ENCODE peak calls at places on chromosomes 16 and 17, in seven cellular contexts. N is transverse colon; V is iPS DF 6.9; I is heart right ventricle; R is AG04450; L is CD8-positive, alpha-beta T cell; D is adrenal gland. F is an unnamed sample.

GRCh38 chr17:17507465-17508011 is 11.3 kb upstream of the RASD1 start:
- DNase-seq in D (no peak), R (no peak), L (no peak), V (no peak), I (no peak), N (no peak), F (no peak)

GRCh38 chr17:17379197-17379991 is 76.2 kb downstream of the NT5M start:
- DNase-seq in D (no peak), R (no peak), N (no peak), V (no peak), I (no peak), L (no peak), F (no peak)

GRCh38 chr16:21684199-21684598 is 20.4 kb downstream of the OTOA start:
- DNase-seq in I (no peak), N (peak; percentile 21), R (no peak), D (peak; percentile 27), V (no peak), L (peak; percentile 37), F (peak; percentile 15)

GRCh38 chr17:13931111-13931526 is 138.2 kb upstream of the COX10 start:
- DNase-seq in D (peak; percentile 44), L (no peak), I (no peak), V (no peak), R (no peak), N (peak; percentile 12), F (no peak)

GRCh38 chr16:54128629-54129230 is 157.9 kb downstream of the IRX3 start:
- DNase-seq in I (no peak), N (no peak), R (no peak), D (no peak), V (no peak), L (no peak), F (no peak)

GRCh38 chr17:39527220-39527813 is 66.0 kb downstream of the CDK12 start:
- DNase-seq in R (no peak), L (no peak), N (no peak), D (no peak), V (no peak), I (no peak), F (no peak)

GRCh38 chr17:43784068-43784467 is 3.8 kb downstream of the CFAP97D1 start:
- DNase-seq in L (no peak), I (no peak), N (no peak), V (no peak), D (no peak), R (no peak), F (no peak)

GRCh38 chr17:40451420-40451819 is 8.2 kb downstream of the IGFBP4 start:
- DNase-seq in R (peak; percentile 84), N (peak; percentile 67), I (peak; percentile 86), D (peak; percentile 79), L (no peak), V (no peak), F (no peak)

GRCh38 chr16:52545157-52545543 is 1.8 kb downstream of the TOX3 start:
- DNase-seq in R (no peak), N (no peak), I (no peak), V (no peak), D (no peak), L (no peak), F (no peak)

GRCh38 chr17:42660692-42661345 is 1.7 kb downstream of the TUBG2 start:
- DNase-seq in D (peak; percentile 48), L (no peak), N (peak; percentile 60), V (no peak), R (no peak), I (no peak), F (no peak)

GRCh38 chr16:66975302-66975893 is 13.0 kb upstream of the CES4A start:
- DNase-seq in I (no peak), R (no peak), V (no peak), D (no peak), L (no peak), N (no peak), F (no peak)

GRCh38 chr17:51085150-51085805 is 35.4 kb downstream of the SPAG9 start:
- DNase-seq in I (no peak), L (no peak), V (no peak), N (no peak), R (no peak), D (no peak), F (no peak)

GRCh38 chr16:51151435-51151950 is 423 bp upstream of the SALL1 start:
- DNase-seq in V (no peak), R (no peak), L (no peak), D (no peak), I (peak; percentile 53), N (peak; percentile 23), F (no peak)

GRCh38 chr17:51128089-51128488 is 7.4 kb upstream of the SPAG9 start:
- DNase-seq in I (no peak), V (no peak), D (peak; percentile 33), N (no peak), L (no peak), R (no peak), F (no peak)

GRCh38 chr17:4199818-4200402 is 56.9 kb downstream of the CYB5D2 start:
- DNase-seq in V (peak; percentile 52), R (no peak), D (peak; percentile 42), N (no peak), I (no peak), L (peak; percentile 39), F (no peak)

GRCh38 chr17:77148109-77148958 is 7.6 kb downstream of the SEC14L1 start:
- DNase-seq in N (no peak), I (no peak), R (no peak), D (peak; percentile 73), L (no peak), V (no peak), F (no peak)
- H3K9me3 ChIP-seq in N (no peaks in the 10 kb centered on the region), I (no peaks in the 10 kb centered on the region), R (no peaks in the 10 kb centered on the region), D (no peaks in the 10 kb centered on the region), L (no peaks in the 10 kb centered on the region), V (no peaks in the 10 kb centered on the region), F (no peaks in the 10 kb centered on the region)

GRCh38 chr16:88287219-88287618 is 95.5 kb upstream of the ZNF469 start:
- DNase-seq in N (no peak), L (peak; percentile 43), I (no peak), D (no peak), R (no peak), V (no peak), F (no peak)

GRCh38 chr16:88290850-88291830 is 91.6 kb upstream of the ZNF469 start:
- DNase-seq in R (no peak), D (no peak), V (no peak), N (no peak), L (no peak), I (no peak), F (no peak)

GRCh38 chr16:88288303-88288702 is 94.5 kb upstream of the ZNF469 start:
- DNase-seq in R (no peak), V (no peak), L (no peak), I (no peak), N (no peak), D (no peak), F (no peak)

GRCh38 chr16:88289549-88290344 is 93.0 kb upstream of the ZNF469 start:
- DNase-seq in N (no peak), D (no peak), R (no peak), L (no peak), V (no peak), I (no peak), F (no peak)

GRCh38 chr16:88289001-88289400 is 93.8 kb upstream of the ZNF469 start:
- DNase-seq in N (no peak), I (no peak), D (no peak), R (no peak), V (no peak), L (no peak), F (no peak)
- H3K9me3 ChIP-seq in N (no peaks in the 10 kb centered on the region), I (peaks cover 17% of the 10 kb centered on the region), D (no peaks in the 10 kb centered on the region), R (peaks cover 38% of the 10 kb centered on the region), V (peaks cover 6% of the 10 kb centered on the region), L (no peaks in the 10 kb centered on the region), F (no peaks in the 10 kb centered on the region)

GRCh38 chr17:27157898-27158297 is 136.0 kb upstream of the WSB1 start:
- DNase-seq in D (no peak), N (no peak), R (no peak), I (no peak), L (no peak), V (no peak), F (no peak)
- H3K9me3 ChIP-seq in D (no peaks in the 10 kb centered on the region), N (peaks cover 3% of the 10 kb centered on the region), R (peaks cover 20% of the 10 kb centered on the region), I (no peaks in the 10 kb centered on the region), L (no peaks in the 10 kb centered on the region), V (peaks cover 23% of the 10 kb centered on the region), F (no peaks in the 10 kb centered on the region)

GRCh38 chr16:35748621-35749252 is 2289.3 kb downstream of the TP53TG3F start:
- DNase-seq in R (no peak), D (no peak), I (peak; percentile 5), N (no peak), L (no peak), V (no peak), F (no peak)
- H3K9me3 ChIP-seq in R (peaks cover 86% of the 10 kb centered on the region), D (no peaks in the 10 kb centered on the region), I (no peaks in the 10 kb centered on the region), N (peaks cover 8% of the 10 kb centered on the region), L (no peaks in the 10 kb centered on the region), V (peaks cover 21% of the 10 kb centered on the region), F (no peaks in the 10 kb centered on the region)

DNA sequence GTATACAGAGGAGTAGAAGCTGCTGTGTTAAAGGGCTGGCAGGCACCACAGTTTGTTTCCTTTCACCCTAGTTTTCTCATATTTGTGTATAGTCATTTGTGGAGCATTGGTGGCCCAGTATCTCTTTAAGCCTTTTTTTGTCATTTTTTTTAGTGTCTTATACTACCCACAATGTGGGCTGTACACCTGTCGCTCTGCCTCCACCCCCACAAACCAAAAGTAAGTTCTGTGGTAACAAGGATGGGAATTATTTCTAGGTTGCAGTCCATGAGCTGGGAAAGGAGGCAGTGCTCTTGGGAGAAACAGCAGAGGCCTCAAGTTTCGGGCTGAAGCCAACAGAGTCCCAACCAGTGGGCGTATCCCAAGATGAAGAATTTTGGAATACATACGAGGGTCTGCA is 6.2 kb downstream of the ZNF75A start:
- DNase-seq in N (no peak), L (no peak), I (no peak), V (no peak), D (no peak), R (no peak), F (no peak)
- H3K9me3 ChIP-seq in N (peaks cover 96% of the 10 kb centered on the region), L (peaks cover 37% of the 10 kb centered on the region), I (peaks cover 100% of the 10 kb centered on the region), V (peaks cover 10% of the 10 kb centered on the region), D (no peaks in the 10 kb centered on the region), R (peaks cover 74% of the 10 kb centered on the region), F (peaks cover 41% of the 10 kb centered on the region)

DNA sequence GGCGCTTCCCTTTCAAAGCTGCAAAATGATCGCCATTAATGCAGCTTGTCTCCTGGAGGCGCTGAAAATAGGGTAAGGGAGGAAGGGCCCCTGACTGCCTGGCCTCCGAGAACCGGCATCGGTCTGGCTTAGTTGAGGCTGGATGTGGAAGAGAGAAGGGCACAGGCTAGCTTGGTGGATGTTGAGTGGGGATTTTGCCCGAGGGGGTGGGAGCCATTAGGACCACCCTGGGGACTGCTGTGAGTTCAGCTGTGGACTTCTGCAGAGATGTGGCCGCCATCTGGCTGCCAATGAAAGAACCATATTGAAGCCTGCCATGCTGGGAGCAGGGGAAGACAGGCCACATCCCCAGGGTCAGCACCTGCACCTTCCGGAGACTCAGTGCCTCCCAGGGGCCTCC is 14.6 kb upstream of the GOSR2 start:
- DNase-seq in D (no peak), L (no peak), I (no peak), N (no peak), V (no peak), R (no peak), F (no peak)
- H3K9me3 ChIP-seq in D (no peaks in the 10 kb centered on the region), L (no peaks in the 10 kb centered on the region), I (no peaks in the 10 kb centered on the region), N (no peaks in the 10 kb centered on the region), V (no peaks in the 10 kb centered on the region), R (no peaks in the 10 kb centered on the region), F (no peaks in the 10 kb centered on the region)

DNA sequence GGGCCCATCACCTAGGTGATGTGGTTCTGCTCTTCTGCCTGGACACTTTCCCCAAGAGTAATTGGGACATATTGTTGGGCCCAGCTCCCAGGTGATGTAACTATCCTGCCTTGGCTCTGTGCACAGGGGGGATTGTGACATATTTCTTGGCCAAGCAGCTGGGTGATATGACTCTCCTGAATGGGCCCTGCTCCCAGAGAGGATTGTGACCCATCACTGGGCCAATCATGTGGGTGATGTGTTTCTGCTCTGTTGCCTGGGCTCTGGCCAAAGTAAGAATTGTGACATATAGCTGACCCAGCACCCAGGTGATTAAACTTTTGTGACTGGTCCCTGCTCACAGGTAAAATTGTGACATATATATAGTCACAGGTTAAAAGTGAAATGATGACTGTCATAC is 1904.9 kb downstream of the TP53TG3F start:
- DNase-seq in L (no peak), N (no peak), D (no peak), V (no peak), I (no peak), R (no peak), F (no peak)
- H3K9me3 ChIP-seq in L (peaks cover 5% of the 10 kb centered on the region), N (no peaks in the 10 kb centered on the region), D (no peaks in the 10 kb centered on the region), V (peaks cover 9% of the 10 kb centered on the region), I (no peaks in the 10 kb centered on the region), R (peaks cover 22% of the 10 kb centered on the region), F (peaks cover 2% of the 10 kb centered on the region)

F was measured in T-helper 17 cell.